ENCODE peak calls at places on chromosome 9, in seven cellular contexts. One of them, this sample, is unnamed.

GRCh38 chr9:90702431-90702830 is 59.8 kb upstream of the DIRAS2 start:
- DNase-seq in Calu3: no peak
- DNase-seq in T-helper 1 cell: no peak
- DNase-seq in CD8-positive, alpha-beta T cell: no peak
- DNase-seq in heart left ventricle: no peak
- DNase-seq in kidney tubule cell: no peak
- DNase-seq in iris pigment epithelial cell: no peak
- DNase-seq in this sample: no peak

GRCh38 chr9:108963459-108964143 is 29.4 kb downstream of the ABITRAM start:
- DNase-seq in Calu3: no peak
- DNase-seq in T-helper 1 cell: no peak
- DNase-seq in CD8-positive, alpha-beta T cell: no peak
- DNase-seq in heart left ventricle: no peak
- DNase-seq in kidney tubule cell: no peak
- DNase-seq in iris pigment epithelial cell: no peak
- DNase-seq in this sample: no peak

GRCh38 chr9:12719431-12719830 is 26.2 kb downstream of the TYRP1 start:
- DNase-seq in Calu3: no peak
- DNase-seq in T-helper 1 cell: no peak
- DNase-seq in CD8-positive, alpha-beta T cell: no peak
- DNase-seq in heart left ventricle: no peak
- DNase-seq in kidney tubule cell: peak; percentile 52
- DNase-seq in iris pigment epithelial cell: peak; percentile 57
- DNase-seq in this sample: no peak

GRCh38 chr9:80131627-80132026 is 559.9 kb downstream of the TLE4 start:
- DNase-seq in Calu3: no peak
- DNase-seq in T-helper 1 cell: no peak
- DNase-seq in CD8-positive, alpha-beta T cell: no peak
- DNase-seq in heart left ventricle: no peak
- DNase-seq in kidney tubule cell: no peak
- DNase-seq in iris pigment epithelial cell: no peak
- DNase-seq in this sample: no peak

GRCh38 chr9:83327750-83328622 is 210.2 kb downstream of the FRMD3 start:
- DNase-seq in Calu3: no peak
- DNase-seq in T-helper 1 cell: no peak
- DNase-seq in CD8-positive, alpha-beta T cell: no peak
- DNase-seq in heart left ventricle: no peak
- DNase-seq in kidney tubule cell: no peak
- DNase-seq in iris pigment epithelial cell: no peak
- DNase-seq in this sample: no peak

GRCh38 chr9:34989946-34990635 is 546 bp downstream of the DNAJB5 start:
- DNase-seq in Calu3: peak; percentile 30
- DNase-seq in T-helper 1 cell: peak; percentile 30
- DNase-seq in CD8-positive, alpha-beta T cell: peak; percentile 43
- DNase-seq in heart left ventricle: peak; percentile 75
- DNase-seq in kidney tubule cell: peak; percentile 65
- DNase-seq in iris pigment epithelial cell: peak; percentile 42
- DNase-seq in this sample: no peak

GRCh38 chr9:69554945-69555344 is 117.2 kb downstream of the APBA1 start:
- DNase-seq in Calu3: no peak
- DNase-seq in T-helper 1 cell: no peak
- DNase-seq in CD8-positive, alpha-beta T cell: no peak
- DNase-seq in heart left ventricle: no peak
- DNase-seq in kidney tubule cell: peak; percentile 89
- DNase-seq in iris pigment epithelial cell: peak; percentile 89
- DNase-seq in this sample: no peak

GRCh38 chr9:37582548-37583157 is 6.5 kb upstream of the FBXO10 start:
- DNase-seq in Calu3: no peak
- DNase-seq in T-helper 1 cell: no peak
- DNase-seq in CD8-positive, alpha-beta T cell: no peak
- DNase-seq in heart left ventricle: no peak
- DNase-seq in kidney tubule cell: peak; percentile 62
- DNase-seq in iris pigment epithelial cell: peak; percentile 85
- DNase-seq in this sample: peak; percentile 52

GRCh38 chr9:98694943-98695342 is 13.8 kb downstream of the GABBR2 start:
- DNase-seq in Calu3: no peak
- DNase-seq in T-helper 1 cell: no peak
- DNase-seq in CD8-positive, alpha-beta T cell: no peak
- DNase-seq in heart left ventricle: no peak
- DNase-seq in kidney tubule cell: no peak
- DNase-seq in iris pigment epithelial cell: no peak
- DNase-seq in this sample: no peak

GRCh38 chr9:106600955-106601354 is 262.0 kb upstream of the ZNF462 start:
- DNase-seq in Calu3: no peak
- DNase-seq in T-helper 1 cell: no peak
- DNase-seq in CD8-positive, alpha-beta T cell: no peak
- DNase-seq in heart left ventricle: no peak
- DNase-seq in kidney tubule cell: no peak
- DNase-seq in iris pigment epithelial cell: no peak
- DNase-seq in this sample: no peak

GRCh38 chr9:84738353-84738752 is 68.8 kb downstream of the NTRK2 start:
- DNase-seq in Calu3: no peak
- DNase-seq in T-helper 1 cell: no peak
- DNase-seq in CD8-positive, alpha-beta T cell: no peak
- DNase-seq in heart left ventricle: no peak
- DNase-seq in kidney tubule cell: peak; percentile 5
- DNase-seq in iris pigment epithelial cell: no peak
- DNase-seq in this sample: no peak

GRCh38 chr9:111287127-111287526 is 42.9 kb downstream of the OR2K2 start:
- DNase-seq in Calu3: no peak
- DNase-seq in T-helper 1 cell: no peak
- DNase-seq in CD8-positive, alpha-beta T cell: no peak
- DNase-seq in heart left ventricle: no peak
- DNase-seq in kidney tubule cell: peak; percentile 83
- DNase-seq in iris pigment epithelial cell: peak; percentile 71
- DNase-seq in this sample: no peak